ENCODE peak calls at places on chromosomes 13 and 19, in four cellular contexts. T is ovary, G is fibroblast of lung, J is tibial nerve. W is an unnamed sample.

GRCh38 chr13:97310809-97311436 is 88.8 kb downstream of the MBNL2 start:
- DNase-seq in G (no peak), T (no peak), J (no peak), W (no peak)

GRCh38 chr13:99704390-99704789 is 203.1 kb downstream of the TM9SF2 start:
- DNase-seq in J (no peak), G (no peak), T (no peak), W (no peak)

GRCh38 chr19:45404557-45405434 is at the start of gene PPP1R13L:
- DNase-seq in G (peak), J (no peak), T (peak), W (peak)

GRCh38 chr13:101217086-101217485 is 199.2 kb downstream of the NALCN start:
- DNase-seq in T (no peak), G (no peak), J (no peak), W (no peak)

GRCh38 chr19:1948676-1949075 is 7.7 kb downstream of the CSNK1G2 start:
- DNase-seq in T (no peak), J (no peak), G (no peak), W (no peak)

GRCh38 chr13:94947392-94947791 is 235.0 kb upstream of the SOX21 start:
- DNase-seq in J (no peak), T (no peak), G (no peak), W (no peak)

GRCh38 chr13:44052843-44053607 is 173.3 kb downstream of the LACC1 start:
- DNase-seq in T (peak), J (no peak), G (peak), W (peak)

GRCh38 chr13:26909515-26909914 is 148.9 kb upstream of the GPR12 start:
- DNase-seq in G (no peak), T (no peak), J (no peak), W (no peak)

GRCh38 chr13:111359237-111359915 is 38.9 kb downstream of the TEX29 start:
- DNase-seq in T (no peak), G (no peak), J (no peak), W (no peak)

GRCh38 chr19:53945441-53945840 is 17.3 kb upstream of the CACNG8 start:
- DNase-seq in T (no peak), J (no peak), G (peak), W (peak)

GRCh38 chr13:18944501-18945068 is 237.0 kb downstream of the TUBA3C start:
- DNase-seq in G (no peak), J (no peak), T (no peak), W (no peak)

GRCh38 chr19:16087940-16088339 is 11.6 kb downstream of the TPM4 start:
- DNase-seq in G (no peak), J (no peak), T (no peak), W (no peak)

GRCh38 chr19:16085115-16085514 is 8.8 kb downstream of the TPM4 start:
- DNase-seq in G (no peak), J (no peak), T (no peak), W (no peak)

GRCh38 chr19:16088351-16088984 is 12.2 kb downstream of the TPM4 start:
- DNase-seq in J (no peak), T (no peak), G (peak), W (no peak)

GRCh38 chr19:16091546-16092475 is 15.5 kb downstream of the TPM4 start:
- DNase-seq in G (no peak), J (no peak), T (no peak), W (no peak)

DNA sequence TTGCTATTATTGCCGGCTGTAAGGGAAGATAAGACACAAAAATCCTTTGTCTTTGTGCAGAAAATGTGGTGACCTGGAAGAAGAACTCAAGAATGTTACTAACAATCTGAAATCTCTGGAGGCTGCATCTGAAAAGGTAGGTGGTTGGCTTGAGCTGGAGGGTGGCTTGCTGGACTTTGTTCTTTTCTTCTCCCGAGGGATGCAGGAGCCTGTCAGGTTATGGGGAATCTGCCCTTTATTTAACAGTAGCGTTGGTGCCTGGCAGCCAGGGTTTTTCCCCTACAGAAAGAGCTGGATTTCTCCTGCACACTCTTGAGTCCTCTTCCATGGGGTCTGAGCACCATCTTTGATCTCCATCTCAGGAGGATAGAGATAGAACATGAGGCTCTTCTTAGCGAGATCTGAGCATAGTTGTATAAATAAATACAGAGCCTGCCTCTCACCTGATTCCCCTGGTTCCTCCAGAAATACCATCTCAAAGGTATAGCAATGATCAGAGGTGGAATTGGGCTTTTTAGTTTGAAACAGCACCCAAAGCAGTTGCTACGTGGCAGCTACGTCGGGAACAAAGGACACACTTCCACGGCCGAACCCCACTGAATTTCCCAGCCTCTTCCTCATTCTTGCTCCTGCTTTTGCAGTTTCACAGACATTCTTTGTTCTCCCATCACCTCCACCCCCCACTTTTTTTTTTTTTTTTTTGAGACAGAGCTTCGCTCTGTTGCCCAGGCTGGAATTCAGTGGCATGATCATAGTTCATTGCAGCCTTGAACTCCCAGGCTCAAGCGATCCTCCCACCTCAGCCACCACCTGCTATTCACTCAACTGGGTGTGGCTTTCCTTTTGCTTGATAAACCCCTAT is 12.9 kb downstream of the TPM4 start:
- DNase-seq in T (no peak), J (no peak), G (no peak), W (no peak)
- H3K27ac ChIP-seq in T (no peak), J (peak), G (no peak), W (no peak)

GRCh38 chr19:49472936-49473335 is 1.1 kb upstream of the FLT3LG start:
- DNase-seq in G (no peak), J (no peak), T (no peak), W (no peak)
- TF ChIP-seq CTCF in G (no peak), J (no peak), T (no peak), W (no peak)

DNA sequence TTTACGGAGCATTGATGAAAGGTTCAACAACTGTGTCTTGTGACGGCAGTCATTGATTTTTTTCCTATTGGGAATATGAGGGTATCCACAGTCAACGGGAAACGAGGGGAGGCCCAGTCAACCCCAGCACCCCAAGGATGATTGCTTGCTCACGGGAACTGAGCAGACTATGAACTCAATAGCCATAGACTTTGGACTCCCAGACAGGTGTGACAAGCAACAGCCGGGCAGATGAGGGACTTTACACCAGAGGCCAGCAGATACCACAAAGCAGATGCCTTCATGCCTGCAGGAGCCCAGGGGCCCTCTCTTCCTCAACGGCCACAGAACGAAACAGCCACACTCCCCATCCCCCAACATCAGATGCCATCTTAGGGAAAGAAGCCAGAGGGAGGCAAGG is 80.3 kb upstream of the FLT1 start:
- DNase-seq in J (no peak), G (no peak), T (no peak), W (no peak)
- H3K4me3 ChIP-seq in J (no peak), G (no peak), T (no peak), W (no peak)

GRCh38 chr13:32315255-32316029 is at the start of the genes BRCA2 and ZAR1L:
- DNase-seq in T (peak), J (peak), G (peak), W (peak)

GRCh38 chr13:32314271-32314967 is 744 bp downstream of the ZAR1L start:
- DNase-seq in G (no peak), T (peak), J (peak), W (no peak)

GRCh38 chr13:32314968-32315254 is 252 bp downstream of the ZAR1L start:
- DNase-seq in T (no peak), G (peak), J (no peak), W (peak)

GRCh38 chr13:32316476-32316875 is 1.2 kb downstream of the BRCA2 start:
- DNase-seq in J (no peak), T (no peak), G (no peak), W (no peak)

DNA sequence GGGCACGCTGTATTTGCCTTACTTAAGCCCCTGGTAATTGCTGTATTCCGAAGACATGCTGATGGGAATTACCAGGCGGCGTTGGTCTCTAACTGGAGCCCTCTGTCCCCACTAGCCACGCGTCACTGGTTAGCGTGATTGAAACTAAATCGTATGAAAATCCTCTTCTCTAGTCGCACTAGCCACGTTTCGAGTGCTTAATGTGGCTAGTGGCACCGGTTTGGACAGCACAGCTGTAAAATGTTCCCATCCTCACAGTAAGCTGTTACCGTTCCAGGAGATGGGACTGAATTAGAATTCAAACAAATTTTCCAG is 679 bp downstream of the BRCA2 start:
- DNase-seq in T (no peak), J (no peak), G (no peak), W (no peak)
- H3K27ac ChIP-seq in T (no peak), J (no peak), G (peak), W (peak)

DNA sequence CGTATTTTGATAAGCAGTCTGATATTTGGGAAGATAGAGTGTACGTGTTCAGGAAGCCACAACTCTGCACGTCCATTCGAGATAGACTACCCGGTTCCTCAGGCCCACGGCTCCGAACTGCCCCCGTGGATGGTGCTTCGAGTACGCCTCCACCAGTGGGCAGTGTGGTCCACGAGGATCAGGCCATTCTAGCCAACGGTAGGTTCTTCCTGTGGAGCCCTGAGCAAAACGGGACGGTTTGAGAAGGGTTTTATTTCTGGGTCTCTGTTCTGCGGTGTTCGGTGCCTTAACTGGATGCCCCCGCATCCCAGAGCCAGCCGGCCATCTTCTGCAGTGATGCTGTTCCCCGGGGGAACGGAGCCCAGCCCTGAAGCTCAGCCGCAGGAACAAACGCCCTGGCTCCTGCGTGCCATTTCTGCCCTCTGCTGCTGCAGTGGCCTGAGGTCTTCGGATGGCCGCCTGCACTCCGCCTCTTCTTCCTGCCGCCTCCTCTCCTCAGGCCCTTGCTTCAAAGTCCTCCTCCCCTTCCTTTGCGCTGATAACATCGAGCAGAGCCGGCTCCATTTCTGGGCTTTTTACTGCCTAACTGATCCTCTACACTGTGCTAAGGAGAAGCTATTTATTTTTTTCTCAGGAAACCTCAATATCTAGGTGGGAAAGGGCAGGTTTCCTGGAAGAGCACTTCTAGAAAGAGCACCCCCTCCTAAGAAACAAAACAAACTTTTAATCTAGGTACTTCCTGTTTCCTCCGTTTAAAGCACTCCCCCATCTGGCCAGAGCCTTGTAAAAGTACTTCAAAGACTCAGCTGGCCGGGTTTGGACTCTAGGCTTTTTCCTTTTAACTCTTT is 36.2 kb upstream of the SLC46A3 start:
- DNase-seq in T (no peak), J (no peak), G (no peak), W (peak)
- TF ChIP-seq CTCF in T (no peak), J (no peak), G (no peak), W (peak)

DNA sequence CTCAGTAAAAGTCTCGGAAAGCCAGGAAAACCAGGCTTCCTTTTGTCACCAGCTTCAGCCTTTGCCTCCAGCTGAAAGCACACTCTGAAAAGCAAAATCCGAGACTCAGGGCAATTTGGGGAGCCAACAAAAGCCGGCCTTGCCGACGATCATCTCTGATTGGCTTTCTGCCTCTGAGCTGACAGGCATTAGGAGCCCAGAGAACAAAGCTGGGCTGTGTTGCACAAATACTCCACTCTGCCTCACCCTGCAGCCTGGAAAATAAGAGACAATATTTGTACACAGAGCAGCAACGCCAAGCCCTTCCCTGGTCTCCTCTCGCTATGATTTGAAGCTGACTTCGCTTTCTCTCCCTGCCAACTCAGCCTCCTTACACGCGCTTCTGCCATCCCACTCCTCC is 46.9 kb downstream of the CACNA1A start:
- DNase-seq in G (no peak), T (no peak), J (no peak), W (no peak)
- H3K4me3 ChIP-seq in G (no peak), T (no peak), J (no peak), W (no peak)

DNA sequence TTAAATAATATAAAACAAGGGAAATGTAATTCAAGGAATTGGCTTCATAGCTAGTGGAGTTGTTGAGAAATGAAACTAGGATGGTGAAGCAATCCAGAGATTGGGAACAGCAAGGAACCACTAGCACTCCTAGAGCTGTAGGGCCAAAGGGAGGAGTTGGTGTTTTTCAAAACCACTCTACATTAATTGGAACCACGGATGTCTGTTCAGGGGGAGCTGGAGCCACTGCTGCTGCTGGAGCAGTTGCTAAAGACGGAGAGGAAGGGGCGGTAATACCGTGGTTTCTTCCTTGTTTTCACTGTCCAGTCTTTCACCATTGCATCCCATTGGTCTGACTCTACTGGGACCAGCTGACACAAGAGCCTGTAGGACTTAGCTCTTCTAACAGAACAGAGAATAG is 8.5 kb downstream of the DNAJC15 start:
- DNase-seq in T (no peak), J (no peak), G (no peak), W (no peak)
- H3K27ac ChIP-seq in T (no peak), J (no peak), G (no peak), W (no peak)

GRCh38 chr13:51600703-51601102 is 16.4 kb downstream of the WDFY2 start:
- DNase-seq in J (no peak), T (no peak), G (no peak), W (no peak)

GRCh38 chr13:51601601-51602348 is 17.5 kb downstream of the WDFY2 start:
- DNase-seq in T (no peak), J (no peak), G (no peak), W (no peak)

GRCh38 chr13:51594432-51594831 is 10.2 kb downstream of the WDFY2 start:
- DNase-seq in G (no peak), J (no peak), T (no peak), W (no peak)

GRCh38 chr13:51603716-51604115 is 19.5 kb downstream of the WDFY2 start:
- DNase-seq in T (no peak), G (no peak), J (no peak), W (no peak)

DNA sequence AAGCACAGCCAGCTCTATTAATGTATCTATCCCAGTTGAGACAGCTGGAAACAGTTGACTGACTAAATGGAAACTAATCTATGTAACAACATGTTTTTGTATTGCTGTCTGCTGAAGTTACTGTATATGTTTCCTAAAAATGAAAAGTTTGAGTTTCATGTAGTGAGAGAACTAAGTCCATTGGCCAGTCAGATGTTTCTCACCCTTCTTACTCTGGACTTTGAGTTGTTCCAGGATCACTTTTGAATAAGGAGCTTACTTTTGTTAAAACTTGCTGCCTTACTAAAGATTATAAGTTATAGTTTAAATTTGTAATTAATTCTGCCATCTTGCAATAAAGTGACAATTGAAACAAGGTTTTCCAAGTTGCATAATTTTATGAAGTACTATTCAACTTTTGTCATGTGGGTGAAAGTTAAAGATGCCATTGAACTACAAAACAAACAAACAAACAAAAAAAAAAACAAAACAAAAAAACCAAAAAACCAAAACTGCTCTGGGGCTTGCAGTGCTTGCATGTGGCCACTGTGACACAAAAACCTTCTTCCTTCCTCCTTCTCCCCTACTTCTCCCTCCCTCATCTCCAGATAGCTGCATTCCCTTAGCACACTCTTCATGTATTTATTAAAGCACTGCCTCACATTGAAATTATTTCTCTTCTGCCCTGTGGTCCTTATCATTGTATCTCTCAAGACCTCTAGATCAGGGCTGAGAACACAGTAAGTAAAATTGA is 15.3 kb downstream of the WDFY2 start:
- DNase-seq in J (no peak), G (no peak), T (no peak), W (no peak)
- TF ChIP-seq CTCF in J (peak), G (no peak), T (no peak), W (peak)